ENCODE peak calls at places on chromosomes 5 and 9, in four cellular contexts. Y is psoas muscle, Q is IMR-90, H is A549. Z is an unnamed sample.

GRCh38 chr5:149853019-149853648 is 91.5 kb downstream of the PDE6A start:
- DNase-seq in Y (peak), Q (peak), H (peak), Z (peak)

GRCh38 chr5:33195431-33196128 is 245.2 kb upstream of the TARS1 start:
- DNase-seq in Y (no peak), Q (peak), H (peak), Z (no peak)

GRCh38 chr9:118891213-118891612 is 478.0 kb downstream of the BRINP1 start:
- DNase-seq in Y (no peak), Q (no peak), H (no peak), Z (no peak)

GRCh38 chr5:67879619-67880357 is 335.8 kb upstream of the PIK3R1 start:
- DNase-seq in Y (no peak), Q (no peak), H (no peak), Z (no peak)

GRCh38 chr9:102514541-102514940 is 480.6 kb upstream of the CYLC2 start:
- DNase-seq in Y (no peak), Q (no peak), H (no peak), Z (no peak)

GRCh38 chr5:145294321-145294720 is 540.8 kb downstream of the PRELID2 start:
- DNase-seq in Y (no peak), Q (peak), H (no peak), Z (no peak)

GRCh38 chr5:110844251-110844650 is 105.4 kb downstream of the SLC25A46 start:
- DNase-seq in Y (no peak), Q (peak), H (no peak), Z (no peak)

GRCh38 chr5:43037929-43038510 is 2.1 kb downstream of the ANXA2R start:
- DNase-seq in Y (no peak), Q (peak), H (no peak), Z (no peak)

GRCh38 chr5:96079075-96079474 is 117.4 kb upstream of the ELL2 start:
- DNase-seq in Y (no peak), Q (peak), H (peak), Z (no peak)

GRCh38 chr5:40378431-40379175 is 301.1 kb upstream of the PTGER4 start:
- DNase-seq in Y (no peak), Q (no peak), H (no peak), Z (no peak)

GRCh38 chr9:93955356-93956182 is 414 bp upstream of the BARX1 start:
- DNase-seq in Y (no peak), Q (no peak), H (peak), Z (no peak)

GRCh38 chr9:33620738-33621439 is 96.8 kb downstream of the ANKRD18B start:
- DNase-seq in Y (no peak), Q (peak), H (peak), Z (no peak)

GRCh38 chr5:125203039-125203438 is 456.6 kb upstream of the ZNF608 start:
- DNase-seq in Y (no peak), Q (no peak), H (no peak), Z (no peak)

GRCh38 chr9:87602933-87603643 is 105.4 kb downstream of the DAPK1 start:
- DNase-seq in Y (no peak), Q (no peak), H (no peak), Z (no peak)

GRCh38 chr9:123555612-123556011 is 199.6 kb downstream of the CRB2 start:
- DNase-seq in Y (no peak), Q (no peak), H (no peak), Z (no peak)

GRCh38 chr9:36053971-36054370 is 17.3 kb downstream of the RECK start:
- DNase-seq in Y (no peak), Q (no peak), H (peak), Z (no peak)

GRCh38 chr5:129771058-129771838 is 23.4 kb downstream of the MINAR2 start:
- DNase-seq in Y (no peak), Q (peak), H (peak), Z (peak)

GRCh38 chr5:54727874-54728273 is 210.3 kb downstream of the SNX18 start:
- DNase-seq in Y (no peak), Q (no peak), H (no peak), Z (no peak)

GRCh38 chr9:131657890-131658752 is 81.8 kb downstream of the RAPGEF1 start:
- DNase-seq in Y (no peak), Q (peak), H (peak), Z (no peak)

GRCh38 chr5:3837544-3837943 is 241.9 kb downstream of the IRX1 start:
- DNase-seq in Y (no peak), Q (no peak), H (no peak), Z (no peak)

GRCh38 chr9:136254381-136255165 is 9.0 kb upstream of the QSOX2 start:
- DNase-seq in Y (peak), Q (no peak), H (peak), Z (peak)

GRCh38 chr5:57174850-57175525 is 1.1 kb downstream of the GPBP1 start:
- DNase-seq in Y (no peak), Q (no peak), H (no peak), Z (no peak)

GRCh38 chr9:115291841-115292240 is 173.9 kb upstream of the TNC start:
- DNase-seq in Y (no peak), Q (peak), H (no peak), Z (no peak)

GRCh38 chr9:133339641-133340040 is 3.7 kb upstream of the SURF6 start:
- DNase-seq in Y (no peak), Q (no peak), H (no peak), Z (no peak)
- H3K27ac ChIP-seq in Y (peak), Q (no peak), H (no peak), Z (no peak)

GRCh38 chr5:148454576-148454975 is 70.8 kb downstream of the FBXO38 start:
- DNase-seq in Y (no peak), Q (no peak), H (no peak), Z (no peak)

GRCh38 chr5:148455055-148455675 is 71.4 kb downstream of the FBXO38 start:
- DNase-seq in Y (no peak), Q (no peak), H (no peak), Z (no peak)

GRCh38 chr5:148458036-148458888 is 74.5 kb downstream of the FBXO38 start:
- DNase-seq in Y (no peak), Q (no peak), H (no peak), Z (no peak)

GRCh38 chr5:148459669-148460068 is 75.9 kb downstream of the FBXO38 start:
- DNase-seq in Y (no peak), Q (no peak), H (no peak), Z (no peak)

GRCh38 chr5:148457183-148457620 is 73.4 kb downstream of the FBXO38 start:
- DNase-seq in Y (no peak), Q (no peak), H (peak), Z (no peak)
- TF ChIP-seq CTCF in Y (no peak), Q (peak), H (peak), Z (peak)

GRCh38 chr5:41793156-41793770 is 77.0 kb downstream of the OXCT1 start:
- DNase-seq in Y (no peak), Q (peak), H (no peak), Z (no peak)
- H3K27ac ChIP-seq in Y (no peak), Q (peak), H (peak), Z (no peak)

GRCh38 chr5:109373932-109374331 is 35.8 kb downstream of the PJA2 start:
- DNase-seq in Y (no peak), Q (no peak), H (no peak), Z (no peak)

GRCh38 chr5:109370343-109370742 is 39.4 kb downstream of the PJA2 start:
- DNase-seq in Y (no peak), Q (no peak), H (no peak), Z (no peak)

GRCh38 chr5:109378095-109378494 is 31.7 kb downstream of the PJA2 start:
- DNase-seq in Y (no peak), Q (no peak), H (no peak), Z (no peak)

GRCh38 chr5:109374625-109375024 is 35.1 kb downstream of the PJA2 start:
- DNase-seq in Y (no peak), Q (no peak), H (no peak), Z (no peak)
- TF ChIP-seq CTCF in Y (no peak), Q (no peak), H (no peak), Z (no peak)

GRCh38 chr5:16994576-16994975 is 58.5 kb upstream of the MYO10 start:
- DNase-seq in Y (no peak), Q (no peak), H (no peak), Z (no peak)

GRCh38 chr5:16992006-16992405 is 55.9 kb upstream of the MYO10 start:
- DNase-seq in Y (no peak), Q (peak), H (no peak), Z (no peak)

GRCh38 chr5:16987776-16988175 is 51.7 kb upstream of the MYO10 start:
- DNase-seq in Y (no peak), Q (no peak), H (no peak), Z (no peak)

GRCh38 chr5:16995372-16995771 is 59.3 kb upstream of the MYO10 start:
- DNase-seq in Y (no peak), Q (no peak), H (no peak), Z (no peak)

DNA sequence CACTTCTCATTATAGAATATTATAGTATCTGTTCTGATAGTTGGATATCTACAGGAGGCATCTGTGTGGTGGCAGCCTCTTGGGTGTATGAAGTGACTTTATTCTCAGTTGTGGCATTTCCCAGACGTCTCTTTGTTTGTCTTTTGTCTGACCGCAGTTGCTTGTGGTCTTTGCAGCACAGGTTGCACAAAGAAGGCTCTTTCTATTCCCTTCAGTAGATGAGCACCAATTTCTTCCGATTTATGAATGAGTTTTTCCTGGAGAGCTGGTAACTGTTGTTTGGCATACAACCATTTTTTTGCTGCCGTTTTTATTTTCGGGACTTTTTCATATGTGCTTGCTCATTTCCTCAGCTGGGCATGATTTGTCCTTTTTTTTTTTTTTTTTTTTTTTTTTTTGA is 56.4 kb upstream of the MYO10 start:
- DNase-seq in Y (no peak), Q (no peak), H (no peak), Z (no peak)
- H3K27ac ChIP-seq in Y (no peak), Q (no peak), H (no peak), Z (no peak)

GRCh38 chr9:18297532-18297872 is 176.5 kb upstream of the ADAMTSL1 start:
- DNase-seq in Y (no peak), Q (no peak), H (peak), Z (no peak)
- TF ChIP-seq CTCF in Y (no peak), Q (peak), H (no peak), Z (peak)

GRCh38 chr5:66595877-66596790 is at the start of gene MAST4:
- DNase-seq in Y (peak), Q (peak), H (peak), Z (peak)

GRCh38 chr5:66602621-66603020 is 6.4 kb downstream of the MAST4 start:
- DNase-seq in Y (no peak), Q (no peak), H (no peak), Z (no peak)

DNA sequence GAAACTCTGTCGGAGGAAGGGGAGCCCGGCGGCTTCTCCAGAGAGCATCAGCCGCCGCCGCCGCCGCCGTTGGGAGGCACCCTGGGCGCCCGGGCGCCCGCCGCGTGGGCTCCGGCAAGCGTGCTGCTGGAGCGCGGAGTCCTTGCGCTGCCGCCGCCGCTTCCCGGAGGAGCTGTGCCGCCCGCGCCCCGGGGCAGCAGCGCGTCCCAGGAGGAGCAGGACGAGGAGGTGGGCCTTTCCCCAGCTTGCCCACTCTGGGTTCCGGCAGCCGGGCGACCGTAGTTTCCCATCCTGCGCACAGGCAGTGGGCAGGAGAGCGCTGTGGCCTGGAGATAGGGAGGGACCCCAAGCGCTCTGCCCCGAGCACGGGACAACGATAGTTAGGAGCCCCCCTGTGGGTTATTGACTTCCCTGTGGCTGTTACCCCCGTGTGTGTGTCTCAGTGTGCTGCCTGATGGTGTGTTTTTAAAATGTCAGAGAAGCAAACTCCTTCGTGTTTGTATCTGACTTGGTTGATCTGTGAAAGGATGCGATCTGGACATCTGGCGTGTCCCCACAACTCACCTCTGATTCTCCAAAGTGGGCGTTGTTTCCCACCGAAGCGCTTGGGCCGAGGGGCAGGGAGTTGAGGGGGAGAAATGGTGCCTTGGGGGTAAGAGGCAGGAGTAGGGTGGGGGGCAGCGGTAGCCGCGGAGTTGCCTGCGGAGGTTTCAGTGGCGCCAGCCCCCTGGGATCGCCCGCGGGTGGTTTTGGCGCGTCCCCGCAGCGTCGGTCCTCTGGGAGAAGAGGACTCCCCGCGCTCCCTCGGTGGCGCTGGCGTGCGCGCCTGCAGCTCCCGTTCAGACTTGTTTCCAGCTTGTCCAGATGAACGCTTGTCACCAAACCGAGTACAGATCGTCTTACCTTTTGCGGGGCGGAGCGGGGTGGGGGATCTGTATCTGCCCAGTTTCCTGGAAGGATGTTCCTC is 881 bp downstream of the MAST4 start:
- DNase-seq in Y (peak), Q (no peak), H (peak), Z (peak)
- H3K27ac ChIP-seq in Y (no peak), Q (no peak), H (no peak), Z (no peak)

DNA sequence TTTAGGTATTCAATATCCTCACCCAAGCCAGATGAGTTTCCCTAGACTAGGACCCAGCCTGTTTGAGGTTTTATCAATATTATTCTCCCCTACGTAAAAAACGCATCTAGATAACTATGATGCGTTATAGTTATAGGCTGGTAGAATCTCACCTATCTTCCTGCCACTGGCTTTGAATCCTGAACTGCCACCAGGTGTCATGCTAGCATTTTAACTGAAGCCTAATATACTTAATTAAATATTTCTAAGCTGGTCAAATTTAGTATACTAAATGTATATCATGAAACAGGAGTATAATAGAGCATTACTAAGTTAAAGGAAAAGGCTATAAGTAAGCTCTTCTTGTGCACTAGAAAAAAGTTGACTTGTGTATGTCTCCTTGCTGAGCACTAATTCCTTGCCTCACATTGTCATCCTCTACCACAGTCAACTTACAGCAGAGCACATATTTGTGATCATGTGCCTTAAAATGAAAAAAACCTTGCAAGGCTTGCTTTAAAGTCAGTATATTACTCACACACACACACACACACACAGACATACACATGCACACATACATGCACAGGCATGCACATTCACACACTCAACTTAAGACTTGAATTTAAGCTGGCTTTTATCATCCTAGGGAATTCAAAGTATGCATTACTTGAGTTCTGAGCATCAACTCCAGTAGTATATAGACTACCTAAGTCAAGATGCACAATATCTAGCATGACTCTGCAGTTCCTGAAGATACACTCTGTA is 303.4 kb downstream of the ADGRV1 start:
- DNase-seq in Y (no peak), Q (no peak), H (peak), Z (no peak)
- TF ChIP-seq CTCF in Y (no peak), Q (no peak), H (peak), Z (peak)

GRCh38 chr9:5612187-5612535 is 16.7 kb upstream of the RIC1 start:
- DNase-seq in Y (no peak), Q (no peak), H (no peak), Z (no peak)

GRCh38 chr9:5614192-5614591 is 14.7 kb upstream of the RIC1 start:
- DNase-seq in Y (no peak), Q (no peak), H (no peak), Z (no peak)

GRCh38 chr9:5610491-5610890 is 18.4 kb upstream of the RIC1 start:
- DNase-seq in Y (no peak), Q (no peak), H (no peak), Z (no peak)

GRCh38 chr9:5611321-5612186 is 17.4 kb upstream of the RIC1 start:
- DNase-seq in Y (no peak), Q (no peak), H (no peak), Z (no peak)

DNA sequence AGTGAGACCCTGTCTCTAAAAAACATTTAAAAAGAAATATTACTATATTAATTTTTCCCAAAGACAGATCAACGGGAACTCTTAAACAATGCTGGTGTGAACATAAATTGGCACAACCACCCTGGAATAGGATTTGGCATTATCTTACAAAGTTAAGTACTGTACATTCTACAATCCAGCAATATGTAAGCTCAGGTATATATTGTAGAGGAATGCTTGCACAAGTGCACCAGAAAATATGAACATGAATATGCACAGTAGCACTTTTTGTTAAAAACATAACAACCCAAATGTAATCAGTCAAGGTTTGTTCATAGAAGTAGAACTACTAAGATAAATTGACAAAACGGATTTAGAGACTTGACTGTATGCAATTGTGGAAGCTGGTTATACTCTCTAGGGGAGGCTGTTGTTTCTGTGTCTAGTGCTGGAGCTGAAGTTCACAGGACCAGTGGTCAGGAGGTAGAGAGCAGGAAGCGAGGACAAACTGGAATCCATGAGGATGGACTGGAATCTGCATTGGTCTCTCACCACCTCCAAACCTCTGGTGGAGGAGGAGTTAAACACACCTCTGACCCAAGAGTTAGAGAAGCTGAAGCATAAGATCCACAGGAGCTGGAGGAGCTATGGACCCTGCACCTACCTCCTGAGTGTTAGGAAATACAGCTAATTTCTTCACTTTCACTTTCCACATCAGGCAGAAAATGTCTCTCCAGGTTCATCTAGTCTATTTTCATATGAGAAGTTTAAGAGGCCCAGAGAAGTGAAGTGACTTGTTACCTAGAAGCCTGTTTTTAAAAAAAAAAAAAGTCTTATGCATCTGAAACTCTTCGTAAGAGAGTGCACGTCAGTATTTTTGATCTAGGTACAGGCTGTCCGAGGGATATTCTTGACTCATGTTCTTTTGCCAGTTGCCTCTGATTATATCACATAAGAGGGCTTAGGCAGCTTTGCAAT is 20.3 kb upstream of the RIC1 start:
- DNase-seq in Y (no peak), Q (no peak), H (no peak), Z (no peak)
- H3K27ac ChIP-seq in Y (peak), Q (no peak), H (no peak), Z (peak)

DNA sequence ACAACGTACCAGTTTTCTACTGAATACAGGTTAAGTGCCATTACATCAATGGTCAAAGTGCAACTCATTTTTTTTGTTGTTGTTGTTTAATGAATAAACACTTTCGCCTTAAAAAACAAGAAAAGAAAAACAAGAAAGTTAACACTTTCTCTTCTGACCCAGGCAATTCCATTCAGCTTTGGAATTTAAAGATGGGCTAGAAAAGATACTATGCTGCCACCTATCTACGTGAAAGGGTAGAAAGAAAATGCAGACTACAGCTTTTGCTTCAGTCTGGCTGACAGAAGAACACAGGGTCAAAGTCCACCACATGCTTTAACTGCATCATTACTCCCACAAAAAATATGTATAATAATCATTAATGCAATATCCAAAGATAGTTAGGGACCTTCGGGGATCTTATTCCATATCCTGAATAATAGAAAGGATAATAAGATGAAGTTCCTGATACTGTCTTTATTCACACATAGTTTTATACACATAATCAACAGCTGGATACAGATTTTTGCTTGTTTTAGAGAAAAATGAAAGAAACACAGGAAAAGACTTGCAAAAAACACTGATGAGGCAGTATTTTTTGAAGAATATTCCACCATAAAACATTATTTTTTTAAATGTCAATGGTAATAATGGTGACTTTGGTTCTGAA is 40.4 kb downstream of the ZDHHC21 start:
- DNase-seq in Y (no peak), Q (peak), H (peak), Z (no peak)
- TF ChIP-seq CTCF in Y (peak), Q (peak), H (peak), Z (peak)